ENCODE peak calls at places on chromosomes 3 and 15, in seven cellular contexts. C is body of pancreas; P is heart left ventricle; T is HepG2; D is fibroblast of villous mesenchyme; B is tibial artery; O is CD8-positive, alpha-beta T cell. Q is an unnamed sample.

GRCh38 chr3:178538065-178538464 is 1.8 kb downstream of the KCNMB2 start:
- DNase-seq in C (no peak), P (no peak), T (no peak), D (no peak), B (no peak), O (no peak), Q (no peak)

GRCh38 chr3:11651900-11652299 is 8.2 kb upstream of the VGLL4 start:
- DNase-seq in C (no peak), P (no peak), T (peak; percentile 29), D (peak; percentile 67), B (no peak), O (no peak), Q (peak; percentile 59)

GRCh38 chr3:53949541-53949940 is 57.9 kb upstream of the SELENOK start:
- DNase-seq in C (no peak), P (no peak), T (no peak), D (no peak), B (no peak), O (no peak), Q (no peak)

GRCh38 chr3:189260556-189261493 is 89.1 kb downstream of the TPRG1 start:
- DNase-seq in C (no peak), P (peak; percentile 67), T (no peak), D (peak; percentile 13), B (peak; percentile 51), O (no peak), Q (no peak)

GRCh38 chr3:38353151-38353550 is 6.6 kb downstream of the XYLB start:
- DNase-seq in C (no peak), P (no peak), T (no peak), D (peak; percentile 37), B (no peak), O (no peak), Q (peak; percentile 72)

GRCh38 chr15:26892119-26892518 is 25.3 kb downstream of the GABRA5 start:
- DNase-seq in C (no peak), P (no peak), T (no peak), D (no peak), B (no peak), O (no peak), Q (no peak)

GRCh38 chr15:38398134-38398533 is 55.8 kb upstream of the FAM98B start:
- DNase-seq in C (peak; percentile 21), P (peak; percentile 38), T (peak; percentile 13), D (peak; percentile 82), B (peak; percentile 81), O (no peak), Q (peak; percentile 100)

GRCh38 chr3:53812434-53812833 is 33.8 kb downstream of the CHDH start:
- DNase-seq in C (no peak), P (no peak), T (no peak), D (no peak), B (no peak), O (no peak), Q (no peak)

GRCh38 chr3:186626254-186626847 is 13.5 kb downstream of the AHSG start:
- DNase-seq in C (no peak), P (no peak), T (no peak), D (no peak), B (no peak), O (no peak), Q (no peak)

GRCh38 chr3:9028134-9028533 is 64.9 kb upstream of the RAD18 start:
- DNase-seq in C (peak; percentile 92), P (peak; percentile 94), T (no peak), D (peak; percentile 79), B (peak; percentile 79), O (no peak), Q (peak; percentile 63)

GRCh38 chr3:196138464-196138863 is 56.6 kb upstream of the TFRC start:
- DNase-seq in C (peak; percentile 24), P (no peak), T (no peak), D (peak; percentile 94), B (no peak), O (no peak), Q (no peak)
- TF ChIP-seq CTCF in C (no peak), P (no peak), T (no peak), D (no peak), B (no peak), O (no peak), Q (no peak)

GRCh38 chr3:129560269-129560787 is 17.4 kb downstream of the H1-8 start:
- DNase-seq in C (no peak), P (peak; percentile 74), T (no peak), D (peak; percentile 85), B (peak; percentile 65), O (peak; percentile 18), Q (peak; percentile 44)
- H3K4me3 ChIP-seq in C (no peak overlapping the region), P (no peak overlapping the region), T (no peak overlapping the region), D (peak overlapping the region; percentile 51), B (peak overlapping the region; percentile 40), O (no peak overlapping the region), Q (peak overlapping the region; percentile 16)

GRCh38 chr15:83775738-83776137 is 121.8 kb downstream of the ADAMTSL3 start:
- DNase-seq in C (no peak), P (no peak), T (no peak), D (peak; percentile 12), B (no peak), O (no peak), Q (no peak)
- TF ChIP-seq CTCF in C (no peak), P (no peak), T (no peak), D (no peak), B (no peak), O (no peak), Q (no peak)

GRCh38 chr3:42216820-42217416 is 49.1 kb downstream of the CCK start:
- DNase-seq in C (no peak), P (no peak), T (no peak), D (peak; percentile 50), B (no peak), O (peak; percentile 72), Q (peak; percentile 38)
- H3K4me3 ChIP-seq in C (no peak overlapping the region), P (no peak overlapping the region), T (no peak overlapping the region), D (no peak overlapping the region), B (no peak overlapping the region), O (peak overlapping the region; percentile 4), Q (no peak overlapping the region)

GRCh38 chr3:33273628-33274027 is 3.6 kb upstream of the FBXL2 start:
- DNase-seq in C (no peak), P (no peak), T (no peak), D (no peak), B (no peak), O (no peak), Q (no peak)

GRCh38 chr3:33278106-33278672 is 947 bp downstream of the FBXL2 start:
- DNase-seq in C (peak; percentile 9), P (no peak), T (no peak), D (peak; percentile 6), B (no peak), O (no peak), Q (no peak)

GRCh38 chr3:33277193-33277882 is at the start of gene FBXL2:
- DNase-seq in C (peak; percentile 84), P (peak; percentile 79), T (peak; percentile 75), D (peak; percentile 56), B (peak; percentile 37), O (no peak), Q (peak; percentile 49)
- TF ChIP-seq CTCF in C (no peak), P (no peak), T (no peak), D (no peak), B (no peak), O (no peak), Q (no peak)

DNA sequence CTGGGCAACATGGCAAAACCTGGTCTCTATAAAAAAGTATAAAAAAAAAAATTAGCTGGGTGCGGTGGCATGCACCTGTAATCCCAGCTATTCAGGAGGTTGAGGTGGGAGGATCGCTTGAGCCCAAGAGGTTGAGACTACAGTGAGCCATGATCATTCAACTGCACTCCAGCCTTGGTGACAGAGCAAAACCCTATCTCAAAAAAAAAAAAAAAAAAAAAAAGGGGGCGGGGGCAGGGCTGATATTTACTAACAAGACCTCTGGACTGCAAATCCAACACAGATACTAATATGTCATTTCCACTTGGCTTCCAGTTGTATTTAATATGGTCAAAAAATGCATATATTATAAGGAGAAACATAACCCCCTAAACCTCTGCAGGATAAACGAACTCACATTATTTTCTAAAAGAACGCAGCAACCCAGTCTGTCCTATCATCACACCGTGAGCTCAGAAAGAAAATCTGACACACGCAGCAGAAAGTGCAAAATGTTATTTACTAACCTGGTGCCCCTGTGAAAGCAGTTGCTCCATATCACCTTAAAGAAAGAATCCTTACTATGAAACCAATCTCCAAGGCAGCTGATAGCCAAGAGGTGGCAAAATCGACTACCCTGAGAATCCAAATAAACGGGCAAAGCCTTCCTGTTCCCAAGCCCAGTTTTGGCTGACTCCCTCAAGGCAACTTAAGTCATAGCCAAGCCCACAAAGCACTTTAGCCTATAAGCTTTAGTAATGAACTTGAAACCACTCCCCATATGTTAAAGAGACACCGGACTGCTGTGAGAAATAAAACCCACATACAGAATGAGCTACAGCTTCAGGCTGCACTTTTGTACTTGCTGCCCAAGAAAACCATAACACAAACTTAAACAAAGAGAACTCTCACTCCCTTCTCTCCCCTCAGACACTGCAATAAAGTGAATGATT is 39.3 kb downstream of the PLD1 start:
- DNase-seq in C (peak; percentile 74), P (peak; percentile 49), T (peak; percentile 68), D (peak; percentile 94), B (peak; percentile 63), O (no peak), Q (peak; percentile 90)
- H3K4me3 ChIP-seq in C (no peak overlapping the region), P (peak overlapping the region; percentile 29), T (peak overlapping the region; percentile 4), D (peak overlapping the region; percentile 57), B (peak overlapping the region; percentile 61), O (no peak overlapping the region), Q (peak overlapping the region; percentile 65)

GRCh38 chr15:40273428-40273827 is 9.4 kb downstream of the ANKRD63 start:
- DNase-seq in C (no peak), P (no peak), T (no peak), D (no peak), B (no peak), O (no peak), Q (no peak)

GRCh38 chr15:40274350-40275274 is 8.3 kb downstream of the ANKRD63 start:
- DNase-seq in C (peak; percentile 84), P (peak; percentile 85), T (peak; percentile 60), D (peak; percentile 88), B (peak; percentile 69), O (peak; percentile 83), Q (peak; percentile 78)

GRCh38 chr15:40271915-40272712 is 10.8 kb downstream of the ANKRD63 start:
- DNase-seq in C (no peak), P (no peak), T (no peak), D (no peak), B (no peak), O (no peak), Q (no peak)

GRCh38 chr15:40270246-40270995 is 12.4 kb downstream of the ANKRD63 start:
- DNase-seq in C (no peak), P (no peak), T (no peak), D (no peak), B (no peak), O (no peak), Q (peak; percentile 27)

DNA sequence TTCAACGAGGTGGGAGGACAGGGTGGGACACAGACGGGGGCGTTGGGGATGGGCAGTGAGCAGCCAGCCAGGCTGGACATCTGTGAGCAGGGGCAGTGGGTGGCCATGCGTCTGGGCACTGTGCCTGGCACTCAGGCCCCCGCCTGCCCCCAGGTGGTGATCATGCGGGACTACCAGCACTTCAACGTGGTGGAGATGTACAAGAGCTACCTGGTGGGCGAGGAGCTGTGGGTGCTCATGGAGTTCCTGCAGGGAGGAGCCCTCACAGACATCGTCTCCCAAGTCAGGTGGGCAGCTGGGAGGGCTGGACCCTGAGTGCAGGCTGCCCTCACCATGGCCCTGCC is 10.2 kb downstream of the ANKRD63 start:
- DNase-seq in C (peak; percentile 63), P (no peak), T (peak; percentile 27), D (no peak), B (no peak), O (no peak), Q (no peak)
- TF ChIP-seq CTCF in C (peak; percentile 22), P (no peak), T (peak; percentile 41), D (peak; percentile 34), B (no peak), O (no peak), Q (peak; percentile 30)

GRCh38 chr15:60076055-60076454 is 71.9 kb downstream of the FOXB1 start:
- DNase-seq in C (no peak), P (no peak), T (no peak), D (no peak), B (no peak), O (no peak), Q (no peak)
- H3K4me3 ChIP-seq in C (no peak overlapping the region), P (no peak overlapping the region), T (no peak overlapping the region), D (no peak overlapping the region), B (no peak overlapping the region), O (no peak overlapping the region), Q (no peak overlapping the region)

Q was measured in fibroblast of mammary gland.